ENCODE peak calls at places on chromosomes 2 and 18, in four cellular contexts. B is A549, T is stomach, E is ovary. J is an unnamed sample.

GRCh38 chr2:174673876-174674275 is 76.3 kb upstream of the WIPF1 start:
- DNase-seq in B (no peak), E (no peak), T (no peak), J (no peak)

GRCh38 chr2:164495491-164496223 is 125.6 kb downstream of the GRB14 start:
- DNase-seq in B (peak), E (no peak), T (no peak), J (no peak)

GRCh38 chr18:36831139-36831538 is 2.2 kb downstream of the KIAA1328 start:
- DNase-seq in T (no peak), B (no peak), E (no peak), J (no peak)

GRCh38 chr2:39486071-39486470 is 49.0 kb upstream of the MAP4K3 start:
- DNase-seq in E (no peak), T (no peak), B (no peak), J (no peak)

GRCh38 chr2:48309900-48310299 is 220.1 kb upstream of the STON1 start:
- DNase-seq in E (no peak), B (no peak), T (no peak), J (no peak)

GRCh38 chr18:75320506-75320905 is 107.0 kb downstream of the SMIM21 start:
- DNase-seq in E (no peak), B (no peak), T (no peak), J (no peak)

GRCh38 chr2:237600205-237600846 is 9.8 kb upstream of the RAB17 start:
- DNase-seq in T (peak), E (peak), B (no peak), J (no peak)

GRCh38 chr2:197759625-197760292 is 25.4 kb downstream of the BOLL start:
- DNase-seq in E (no peak), T (no peak), B (no peak), J (no peak)

GRCh38 chr18:54775686-54776085 is 52.6 kb upstream of the RAB27B start:
- DNase-seq in B (peak), T (peak), E (no peak), J (no peak)

GRCh38 chr2:139850254-139850890 is 1070.2 kb upstream of the NXPH2 start:
- DNase-seq in B (no peak), E (no peak), T (no peak), J (no peak)
- TF ChIP-seq POLR2A in B (no peak), E (no peak), T (no peak), J (no peak)

GRCh38 chr2:65786001-65786400 is 353.6 kb upstream of the SPRED2 start:
- DNase-seq in E (no peak), T (no peak), B (no peak), J (no peak)

GRCh38 chr2:65788556-65788955 is 356.2 kb upstream of the SPRED2 start:
- DNase-seq in E (no peak), T (no peak), B (no peak), J (no peak)

GRCh38 chr2:65790676-65790935 is 358.2 kb upstream of the SPRED2 start:
- DNase-seq in E (no peak), B (no peak), T (no peak), J (no peak)

GRCh38 chr2:65786765-65787164 is 354.4 kb upstream of the SPRED2 start:
- DNase-seq in T (no peak), E (no peak), B (no peak), J (no peak)

DNA sequence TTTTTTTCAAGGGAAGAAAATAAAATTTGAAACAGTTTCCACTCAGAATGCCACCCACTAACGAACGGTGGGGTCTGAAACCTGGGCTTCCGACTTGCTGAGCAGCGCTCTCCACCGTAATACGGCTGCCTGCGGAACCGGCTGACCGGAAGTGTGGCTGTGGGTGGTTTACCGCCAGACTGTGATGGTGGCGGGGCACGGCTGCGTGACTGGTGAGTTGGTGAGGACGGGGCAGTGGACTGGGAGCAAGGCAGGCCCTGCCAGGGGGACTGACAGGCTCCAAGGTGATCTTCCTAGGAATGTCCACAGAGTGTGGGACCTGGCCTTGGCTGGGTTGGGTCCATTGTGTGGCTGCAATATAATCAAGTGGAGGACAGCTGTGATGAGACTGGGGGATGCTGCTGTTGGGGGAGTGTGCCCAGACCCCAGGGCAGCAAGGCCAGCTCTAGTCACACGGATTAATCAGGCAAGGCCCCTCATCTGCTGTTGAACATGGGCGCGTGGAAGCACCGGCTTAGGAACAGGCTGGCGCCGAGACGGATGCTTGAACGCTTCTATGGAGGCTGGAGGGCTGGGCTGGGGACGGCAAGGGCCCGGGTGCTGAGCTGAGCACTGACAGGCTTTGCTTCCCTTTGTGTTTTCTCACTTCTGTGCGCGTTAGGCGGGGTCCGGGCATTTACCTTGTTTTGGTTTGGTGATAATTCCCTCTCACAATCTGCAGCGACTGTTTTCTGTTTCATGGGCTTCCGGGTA is 357.7 kb upstream of the SPRED2 start:
- DNase-seq in T (no peak), B (no peak), E (no peak), J (no peak)
- TF ChIP-seq POLR2A in T (no peak), B (no peak), E (no peak), J (no peak)

GRCh38 chr18:57819671-57820460 is 16.8 kb upstream of the ATP8B1 start:
- DNase-seq in T (peak), B (peak), E (no peak), J (no peak)
- TF ChIP-seq POLR2A in T (no peak), B (no peak), E (no peak), J (no peak)

GRCh38 chr2:37231251-37232130 is at the start of the genes CEBPZ and NDUFAF7:
- DNase-seq in E (peak), T (peak), B (peak), J (peak)
- TF ChIP-seq POLR2A in E (peak), T (peak), B (peak), J (peak)

DNA sequence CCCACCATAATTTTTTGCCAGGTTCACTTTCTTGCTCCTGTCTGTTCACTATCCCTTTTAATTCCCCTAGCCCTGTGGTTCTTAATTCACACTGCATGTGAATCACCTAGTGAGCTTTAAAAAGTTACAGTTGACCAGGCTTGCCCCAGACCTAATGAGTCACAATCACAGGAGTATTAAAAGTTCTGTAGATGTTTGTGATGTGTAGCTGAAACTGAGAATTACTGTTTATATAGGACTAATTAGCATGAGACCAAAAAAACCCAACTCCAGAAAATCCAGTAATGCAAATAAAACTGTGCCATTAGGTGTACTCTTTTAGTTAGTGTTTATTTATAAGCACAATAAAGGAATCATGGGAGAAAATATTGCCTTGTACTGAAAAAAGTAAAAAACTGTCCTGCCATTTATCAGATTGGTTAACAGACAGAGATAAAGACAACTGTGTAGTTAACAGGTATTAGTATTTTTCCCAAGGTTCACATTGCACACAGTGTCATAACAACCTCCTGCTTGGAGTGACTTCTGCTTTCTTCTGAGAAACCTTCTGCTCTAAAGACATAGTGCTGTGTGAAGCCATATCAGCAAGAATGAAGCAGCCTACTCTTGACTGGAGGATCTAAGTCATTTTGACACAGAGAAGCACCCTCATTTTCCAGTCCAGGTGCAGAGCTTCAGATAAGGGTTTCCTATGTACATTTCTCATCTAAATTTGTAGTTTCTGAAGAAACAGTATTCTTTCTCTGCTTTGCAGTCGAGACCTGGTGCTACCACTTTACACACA is 39.0 kb downstream of the VAPA start:
- DNase-seq in B (no peak), T (no peak), E (no peak), J (no peak)
- TF ChIP-seq POLR2A in B (no peak), T (no peak), E (no peak), J (no peak)

GRCh38 chr2:19949071-19949470 is 40.8 kb downstream of the WDR35 start:
- DNase-seq in E (no peak), B (no peak), T (no peak), J (no peak)
- TF ChIP-seq POLR2A in E (no peak), B (no peak), T (no peak), J (no peak)